ENCODE peak calls at places on chromosomes 4 and X, in six cellular contexts. A is WTC11, J is H1, N is HCT116, O is GM12878, X is K562. Y is an unnamed sample.

GRCh38 chr4:815464-816146 is 10.3 kb downstream of the CPLX1 start:
- DNase-seq in A (no peak), J (no peak), N (no peak), O (no peak), X (no peak), Y (peak)

GRCh38 chr4:76655566-76656479 is 220.8 kb downstream of the SHROOM3 start:
- DNase-seq in A (no peak), J (no peak), N (no peak), O (no peak), X (no peak), Y (no peak)

GRCh38 chr4:15720846-15721245 is 18.0 kb downstream of the BST1 start:
- DNase-seq in A (no peak), J (no peak), N (no peak), O (no peak), X (no peak), Y (no peak)

GRCh38 chr4:10186228-10187214 is 69.9 kb upstream of the WDR1 start:
- DNase-seq in A (no peak), J (no peak), N (no peak), O (no peak), X (peak), Y (no peak)

GRCh38 chrX:10239611-10240064 is 82.9 kb downstream of the CLCN4 start:
- DNase-seq in A (no peak), J (no peak), N (no peak), O (no peak), X (no peak), Y (no peak)

GRCh38 chr4:36241771-36242170 is 2.5 kb downstream of the ARAP2 start:
- DNase-seq in A (no peak), J (no peak), N (no peak), O (peak), X (no peak), Y (no peak)

GRCh38 chr4:112167790-112168189 is 22.5 kb downstream of the FAM241A start:
- DNase-seq in A (no peak), J (no peak), N (no peak), O (no peak), X (no peak), Y (no peak)

GRCh38 chr4:13544556-13545393 is 467 bp upstream of the NKX3-2 start:
- DNase-seq in A (peak), J (peak), N (peak), O (no peak), X (peak), Y (peak)

GRCh38 chr4:127623755-127624087 is 9.0 kb upstream of the INTU start:
- DNase-seq in A (no peak), J (no peak), N (no peak), O (no peak), X (no peak), Y (no peak)

GRCh38 chr4:135354876-135355275 is 1153.3 kb upstream of the PABPC4L start:
- DNase-seq in A (no peak), J (no peak), N (no peak), O (no peak), X (no peak), Y (no peak)

GRCh38 chrX:42783456-42783855 is 5.5 kb upstream of the PPP1R2C start:
- DNase-seq in A (no peak), J (no peak), N (no peak), O (no peak), X (no peak), Y (no peak)

GRCh38 chrX:145502670-145503069 is 255.4 kb downstream of the SPANXN1 start:
- DNase-seq in A (no peak), J (no peak), N (no peak), O (no peak), X (no peak), Y (no peak)

GRCh38 chr4:56731857-56732256 is 50.8 kb upstream of the HOPX start:
- DNase-seq in A (no peak), J (no peak), N (no peak), O (no peak), X (peak), Y (no peak)

GRCh38 chrX:16807976-16808542 is 21.8 kb downstream of the TXLNG start:
- DNase-seq in A (no peak), J (no peak), N (no peak), O (no peak), X (peak), Y (peak)

GRCh38 chr4:65791807-65792308 is 121.6 kb upstream of the EPHA5 start:
- DNase-seq in A (no peak), J (no peak), N (no peak), O (no peak), X (no peak), Y (no peak)

GRCh38 chrX:47956016-47956415 is 47.8 kb downstream of the ZNF182 start:
- DNase-seq in A (no peak), J (no peak), N (no peak), O (no peak), X (no peak), Y (no peak)

GRCh38 chr4:83046693-83047473 is 11.9 kb downstream of the COPS4 start:
- DNase-seq in A (no peak), J (no peak), N (no peak), O (no peak), X (no peak), Y (no peak)

GRCh38 chr4:67809502-67809901 is 55.3 kb upstream of the GNRHR start:
- DNase-seq in A (peak), J (no peak), N (no peak), O (no peak), X (no peak), Y (peak)

GRCh38 chrX:48478806-48479205 is 2.8 kb downstream of the FTSJ1 start:
- DNase-seq in A (no peak), J (no peak), N (no peak), O (no peak), X (no peak), Y (no peak)

GRCh38 chr4:149752729-149753128 is 62.9 kb downstream of the IQCM start:
- DNase-seq in A (no peak), J (no peak), N (no peak), O (no peak), X (no peak), Y (no peak)

GRCh38 chr4:107094332-107094731 is 58.2 kb upstream of the DKK2 start:
- DNase-seq in A (no peak), J (no peak), N (peak), O (no peak), X (no peak), Y (peak)

GRCh38 chr4:73619351-73619750 is 885 bp downstream of the RASSF6 start:
- DNase-seq in A (no peak), J (no peak), N (no peak), O (no peak), X (no peak), Y (no peak)

GRCh38 chr4:153545822-153546221 is 79.7 kb downstream of the TMEM131L start:
- DNase-seq in A (no peak), J (no peak), N (no peak), O (no peak), X (no peak), Y (no peak)

GRCh38 chr4:116515959-116516358 is 569.4 kb downstream of the TRAM1L1 start:
- DNase-seq in A (no peak), J (no peak), N (no peak), O (no peak), X (no peak), Y (no peak)

GRCh38 chr4:83208776-83209365 is 75.7 kb downstream of the COQ2 start:
- DNase-seq in A (no peak), J (no peak), N (no peak), O (no peak), X (no peak), Y (no peak)

GRCh38 chr4:7210818-7211217 is 18.5 kb downstream of the SORCS2 start:
- DNase-seq in A (no peak), J (no peak), N (no peak), O (no peak), X (no peak), Y (no peak)

GRCh38 chr4:14247767-14248166 is 620.2 kb upstream of the BOD1L1 start:
- DNase-seq in A (no peak), J (no peak), N (no peak), O (no peak), X (no peak), Y (no peak)

GRCh38 chr4:186368291-186368690 is 102.3 kb downstream of the F11 start:
- DNase-seq in A (no peak), J (no peak), N (no peak), O (no peak), X (no peak), Y (no peak)

GRCh38 chr4:99630857-99631256 is 26.8 kb downstream of the C4orf54 start:
- DNase-seq in A (no peak), J (no peak), N (no peak), O (no peak), X (no peak), Y (no peak)

GRCh38 chr4:42350611-42351182 is 46.6 kb upstream of the SHISA3 start:
- DNase-seq in A (no peak), J (no peak), N (no peak), O (no peak), X (no peak), Y (no peak)

GRCh38 chrX:147911192-147912022 is at the start of gene FMR1:
- DNase-seq in A (peak), J (peak), N (peak), O (peak), X (peak), Y (peak)

GRCh38 chr4:40672528-40673522 is 43.2 kb upstream of the RBM47 start:
- DNase-seq in A (peak), J (no peak), N (peak), O (peak), X (peak), Y (peak)

GRCh38 chrX:57817302-57817701 is 93.0 kb downstream of the ZXDA start:
- DNase-seq in A (no peak), J (no peak), N (no peak), O (no peak), X (no peak), Y (no peak)

GRCh38 chr4:24693636-24694035 is 101.7 kb upstream of the SOD3 start:
- DNase-seq in A (no peak), J (no peak), N (no peak), O (no peak), X (no peak), Y (no peak)
- TF ChIP-seq ATF3 in A (no peak), J (no peak), N (no peak), O (no peak), X (no peak), Y (no peak)

GRCh38 chr4:123892997-123893745 is 496.6 kb downstream of the SPRY1 start:
- DNase-seq in A (no peak), J (no peak), N (no peak), O (no peak), X (no peak), Y (peak)

GRCh38 chr4:123893746-123894095 is 497.1 kb downstream of the SPRY1 start:
- DNase-seq in A (no peak), J (no peak), N (no peak), O (no peak), X (no peak), Y (no peak)

GRCh38 chr4:123890889-123891288 is 494.3 kb downstream of the SPRY1 start:
- DNase-seq in A (no peak), J (no peak), N (no peak), O (no peak), X (no peak), Y (no peak)

GRCh38 chr4:123891901-123892300 is 495.3 kb downstream of the SPRY1 start:
- DNase-seq in A (no peak), J (no peak), N (no peak), O (no peak), X (no peak), Y (no peak)

GRCh38 chr4:123892368-123892961 is 495.9 kb downstream of the SPRY1 start:
- DNase-seq in A (no peak), J (no peak), N (no peak), O (no peak), X (no peak), Y (no peak)
- TF ChIP-seq ATF3 in A (no peak), J (no peak), N (no peak), O (no peak), X (no peak), Y (no peak)

GRCh38 chr4:95585016-95585695 is 36.4 kb upstream of the UNC5C start:
- DNase-seq in A (no peak), J (no peak), N (peak), O (no peak), X (no peak), Y (no peak)
- TF ChIP-seq ATF3 in A (no peak), J (no peak), N (no peak), O (no peak), X (no peak), Y (no peak)

GRCh38 chr4:26410385-26411293 is 79.6 kb downstream of the CCKAR start:
- DNase-seq in A (no peak), J (no peak), N (no peak), O (peak), X (peak), Y (peak)
- TF ChIP-seq ATF3 in A (no peak), J (no peak), N (no peak), O (no peak), X (no peak), Y (no peak)

DNA sequence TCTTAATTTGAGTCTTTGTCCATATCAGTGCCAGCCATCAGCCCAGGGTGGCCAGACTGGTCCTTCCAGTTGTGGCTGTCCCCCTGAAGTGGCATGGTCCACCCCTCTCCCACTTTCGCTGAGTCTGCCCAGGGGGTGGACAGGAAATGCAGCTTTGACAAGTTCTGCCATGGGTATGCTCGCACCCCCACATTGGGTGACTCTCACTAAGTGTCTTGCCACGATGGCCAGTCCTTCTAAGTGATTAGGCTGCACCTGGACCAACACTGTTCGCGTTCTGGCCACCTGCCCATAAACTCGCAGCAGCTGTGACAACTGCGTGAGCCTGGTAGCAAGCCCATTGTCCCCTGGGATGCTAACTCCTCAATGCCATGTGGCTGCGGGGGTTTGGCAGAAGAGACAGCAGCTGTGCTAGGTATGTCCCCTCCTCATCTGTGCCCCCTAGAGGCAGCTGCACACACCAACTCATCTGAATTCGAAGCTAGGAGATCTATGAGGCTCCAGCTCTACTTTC is 10.0 kb upstream of the LNX1 start:
- DNase-seq in A (peak), J (peak), N (no peak), O (no peak), X (peak), Y (peak)
- TF ChIP-seq ATF3 in A (no peak), J (no peak), N (no peak), O (no peak), X (no peak), Y (no peak)

Y was measured in HepG2.